ENCODE peak calls at places on chromosomes 1 and 21, in five cellular contexts. G, L, U, Y and A are unnamed samples. For H3K36me3, the result is how much of the 10 kb centered on the place peaks cover.

GRCh38 chr1:114338491-114338890 is 172.5 kb downstream of the TRIM33 start:
- DNase-seq in G (no peak), L (no peak), U (no peak), Y (no peak), A (no peak)

GRCh38 chr1:6998267-6998666 is 213.0 kb downstream of the CAMTA1 start:
- DNase-seq in G (no peak), L (peak), U (no peak), Y (no peak), A (no peak)

GRCh38 chr1:211548321-211549091 is 30.5 kb downstream of the SLC30A1 start:
- DNase-seq in G (no peak), L (no peak), U (no peak), Y (no peak), A (no peak)

GRCh38 chr1:156623946-156624813 is 5.0 kb downstream of the HAPLN2 start:
- DNase-seq in G (peak), L (no peak), U (peak), Y (peak), A (no peak)

GRCh38 chr1:117673405-117673804 is 67.6 kb downstream of the TENT5C start:
- DNase-seq in G (no peak), L (no peak), U (no peak), Y (no peak), A (no peak)

GRCh38 chr1:217369271-217369981 is 261.5 kb downstream of the GPATCH2 start:
- DNase-seq in G (no peak), L (no peak), U (no peak), Y (no peak), A (no peak)

GRCh38 chr1:226355679-226356583 is 47.0 kb upstream of the LIN9 start:
- DNase-seq in G (peak), L (no peak), U (no peak), Y (no peak), A (peak)

GRCh38 chr1:205923663-205924435 is 19.4 kb downstream of the SLC26A9 start:
- DNase-seq in G (no peak), L (no peak), U (no peak), Y (no peak), A (peak)

GRCh38 chr1:51690285-51690961 is 73.5 kb downstream of the OSBPL9 start:
- DNase-seq in G (no peak), L (no peak), U (no peak), Y (no peak), A (no peak)

GRCh38 chr1:183363967-183364366 is 54.2 kb downstream of the NMNAT2 start:
- DNase-seq in G (no peak), L (no peak), U (no peak), Y (no peak), A (no peak)

GRCh38 chr1:227325195-227325594 is 6.9 kb upstream of the CDC42BPA start:
- DNase-seq in G (no peak), L (no peak), U (no peak), Y (no peak), A (no peak)

GRCh38 chr1:39110882-39111281 is 84.7 kb downstream of the NDUFS5 start:
- DNase-seq in G (no peak), L (no peak), U (no peak), Y (no peak), A (no peak)

GRCh38 chr1:218570456-218570855 is 225.3 kb downstream of the TGFB2 start:
- DNase-seq in G (no peak), L (no peak), U (no peak), Y (no peak), A (no peak)

GRCh38 chr1:58440696-58441095 is 105.8 kb downstream of the OMA1 start:
- DNase-seq in G (no peak), L (no peak), U (no peak), Y (no peak), A (no peak)

GRCh38 chr1:202836616-202837403 is 26.1 kb downstream of the PCAT6 start:
- DNase-seq in G (no peak), L (no peak), U (no peak), Y (no peak), A (no peak)

GRCh38 chr1:185996211-185996610 is 262.0 kb downstream of the HMCN1 start:
- DNase-seq in G (peak), L (peak), U (no peak), Y (no peak), A (no peak)

GRCh38 chr1:232108598-232108997 is 482.0 kb downstream of the DISC1 start:
- DNase-seq in G (no peak), L (no peak), U (no peak), Y (no peak), A (no peak)

GRCh38 chr1:162696286-162696862 is 64.1 kb downstream of the DDR2 start:
- DNase-seq in G (peak), L (peak), U (peak), Y (no peak), A (peak)

GRCh38 chr1:209434066-209434465 is 149.4 kb upstream of the CAMK1G start:
- DNase-seq in G (no peak), L (no peak), U (no peak), Y (no peak), A (no peak)

GRCh38 chr1:155044812-155045690 is 6.1 kb upstream of the ADAM15 start:
- DNase-seq in G (peak), L (peak), U (peak), Y (peak), A (peak)

GRCh38 chr1:53959664-53960250 is 13.6 kb downstream of the LRRC42 start:
- DNase-seq in G (no peak), L (no peak), U (no peak), Y (no peak), A (no peak)

GRCh38 chr21:38247738-38248509 is 8.9 kb upstream of the KCNJ15 start:
- DNase-seq in G (no peak), L (no peak), U (no peak), Y (no peak), A (no peak)

GRCh38 chr1:216600730-216601426 is 122.4 kb downstream of the ESRRG start:
- DNase-seq in G (peak), L (peak), U (peak), Y (peak), A (peak)

GRCh38 chr1:148315081-148315811 is 163.2 kb upstream of the NBPF11 start:
- DNase-seq in G (no peak), L (no peak), U (no peak), Y (no peak), A (no peak)

GRCh38 chr21:44791993-44792392 is 9.6 kb downstream of the UBE2G2 start:
- DNase-seq in G (no peak), L (no peak), U (no peak), Y (no peak), A (no peak)

GRCh38 chr21:44794031-44794374 is 7.6 kb downstream of the UBE2G2 start:
- DNase-seq in G (no peak), L (no peak), U (no peak), Y (no peak), A (no peak)

GRCh38 chr21:44793269-44794030 is 8.2 kb downstream of the UBE2G2 start:
- DNase-seq in G (peak), L (peak), U (peak), Y (no peak), A (peak)

GRCh38 chr21:44791246-44791645 is 10.4 kb downstream of the UBE2G2 start:
- DNase-seq in G (no peak), L (no peak), U (no peak), Y (no peak), A (no peak)

GRCh38 chr21:44792653-44793052 is 9.0 kb downstream of the UBE2G2 start:
- DNase-seq in G (no peak), L (no peak), U (no peak), Y (no peak), A (no peak)
- H3K36me3 ChIP-seq in G (under half), L (under half), U (half or more), Y (under half), A (under half)

GRCh38 chr1:204321665-204322064 is 38.1 kb downstream of the PLEKHA6 start:
- DNase-seq in G (no peak), L (no peak), U (no peak), Y (no peak), A (no peak)
- H3K27ac ChIP-seq in G (no peak), L (no peak), U (no peak), Y (no peak), A (no peak)

GRCh38 chr21:31729622-31730343 is 2.1 kb downstream of the SCAF4 start:
- DNase-seq in G (no peak), L (no peak), U (no peak), Y (no peak), A (no peak)
- H3K4me3 ChIP-seq in G (peak), L (no peak), U (no peak), Y (peak), A (peak)

DNA sequence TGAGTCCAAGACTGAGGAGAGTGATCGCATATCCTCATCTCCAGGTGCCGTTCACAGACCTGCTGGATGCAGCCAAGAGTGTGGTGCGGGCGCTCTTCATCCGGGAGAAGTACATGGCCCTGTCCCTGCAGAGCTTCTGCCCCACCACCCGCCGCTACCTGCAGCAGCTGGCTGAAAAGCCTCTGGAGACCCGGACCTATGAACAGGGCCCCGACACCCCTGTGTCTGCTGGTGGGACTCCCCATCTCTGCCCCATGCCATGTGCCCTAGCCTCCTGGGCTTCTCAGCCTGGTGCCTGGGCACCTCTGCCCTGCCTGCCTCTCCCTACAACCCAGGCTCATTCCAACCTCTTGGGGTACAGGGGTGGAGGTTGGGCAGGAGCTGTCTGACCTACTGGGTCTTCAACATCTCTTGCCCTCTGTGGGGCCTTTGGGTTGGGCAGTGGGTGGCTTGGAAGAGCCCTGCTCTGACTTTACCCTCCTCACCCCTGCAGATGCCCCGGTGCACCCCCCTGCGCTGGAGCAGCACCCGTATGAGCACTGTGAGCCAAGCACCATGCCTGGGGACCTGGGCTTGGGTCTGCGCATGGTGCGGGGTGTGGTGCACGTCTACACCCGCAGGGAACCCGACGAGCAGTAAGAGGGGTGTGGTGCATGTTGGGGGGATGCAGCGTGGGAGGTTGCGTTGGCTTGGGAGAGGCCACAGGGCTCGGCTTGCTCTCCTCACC is 7.2 kb downstream of the AMPD2 start:
- DNase-seq in G (no peak), L (no peak), U (no peak), Y (no peak), A (no peak)
- H3K36me3 ChIP-seq in G (under half), L (under half), U (half or more), Y (under half), A (under half)

DNA sequence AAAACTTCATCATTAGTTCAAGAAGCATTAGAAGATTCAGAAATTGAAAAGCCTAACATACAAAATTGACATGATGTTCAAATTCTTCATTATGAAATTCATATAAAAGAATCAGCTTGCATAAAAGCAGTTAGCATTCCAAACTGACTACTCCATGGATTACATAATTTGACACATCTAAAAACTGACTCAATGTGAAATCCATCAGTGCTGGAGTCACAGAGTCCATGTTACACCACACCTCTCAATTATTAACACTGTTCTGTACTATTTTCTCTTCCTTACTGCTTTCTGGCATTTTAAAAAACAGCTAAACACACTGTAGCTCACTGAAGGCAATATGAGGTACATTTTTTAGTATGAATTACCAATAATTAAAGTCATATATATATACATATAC is 28.0 kb downstream of the ARHGAP29 start:
- DNase-seq in G (no peak), L (no peak), U (no peak), Y (no peak), A (no peak)
- H3K27ac ChIP-seq in G (no peak), L (no peak), U (no peak), Y (no peak), A (no peak)

DNA sequence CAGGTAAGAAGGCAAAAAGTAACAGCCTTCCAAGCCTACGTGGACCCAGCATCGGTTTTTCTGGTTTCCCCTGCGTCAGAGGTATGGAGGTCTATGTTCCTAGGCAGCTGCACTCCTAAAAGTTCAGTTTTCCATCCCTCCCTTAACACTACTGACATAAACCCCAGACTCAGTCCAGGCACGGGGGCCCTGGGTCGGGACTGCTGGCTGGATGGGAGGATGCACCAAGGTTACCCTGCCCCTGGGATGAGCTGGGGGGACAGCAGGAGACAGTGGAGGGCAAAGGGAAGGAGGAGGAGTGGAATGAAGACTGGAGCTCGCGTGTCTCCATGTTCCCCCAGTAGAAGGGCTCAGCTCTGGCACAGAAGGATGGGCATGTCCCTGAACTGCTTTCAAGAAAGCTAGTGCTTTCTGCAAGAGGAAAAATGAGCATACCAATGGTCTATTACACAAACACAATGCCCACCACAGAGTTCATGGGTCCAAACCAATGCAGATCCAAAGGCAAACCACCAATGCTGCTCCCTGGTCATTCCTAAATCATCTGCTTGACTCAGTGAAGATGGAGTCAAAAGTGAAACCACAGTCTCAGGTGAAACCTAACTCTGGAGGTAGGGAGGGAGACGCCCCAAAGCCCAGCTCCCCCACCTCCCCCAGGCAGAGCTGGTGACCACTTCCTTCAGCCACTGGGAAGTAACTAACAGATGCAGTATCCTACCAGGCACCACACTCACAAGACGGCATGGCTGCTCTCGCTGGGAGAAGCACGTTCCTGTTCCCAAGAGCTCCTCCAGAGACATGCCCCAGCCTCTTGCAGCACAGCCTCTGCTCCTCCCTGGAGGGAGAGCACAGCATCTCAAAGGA is 54.9 kb downstream of the CD46 start:
- DNase-seq in G (no peak), L (no peak), U (no peak), Y (no peak), A (no peak)
- H3K4me3 ChIP-seq in G (peak), L (no peak), U (no peak), Y (no peak), A (no peak)

GRCh38 chr21:44090332-44090731 is 16.9 kb upstream of the PWP2 start:
- DNase-seq in G (no peak), L (no peak), U (no peak), Y (peak), A (no peak)
- H3K36me3 ChIP-seq in G (under half), L (under half), U (half or more), Y (half or more), A (under half)

GRCh38 chr1:93257889-93258288 is 77.4 kb downstream of the CCDC18 start:
- DNase-seq in G (no peak), L (no peak), U (no peak), Y (no peak), A (no peak)

GRCh38 chr1:93262645-93263044 is 82.1 kb downstream of the CCDC18 start:
- DNase-seq in G (no peak), L (no peak), U (no peak), Y (no peak), A (no peak)
- H3K27ac ChIP-seq in G (no peak), L (no peak), U (no peak), Y (no peak), A (no peak)

DNA sequence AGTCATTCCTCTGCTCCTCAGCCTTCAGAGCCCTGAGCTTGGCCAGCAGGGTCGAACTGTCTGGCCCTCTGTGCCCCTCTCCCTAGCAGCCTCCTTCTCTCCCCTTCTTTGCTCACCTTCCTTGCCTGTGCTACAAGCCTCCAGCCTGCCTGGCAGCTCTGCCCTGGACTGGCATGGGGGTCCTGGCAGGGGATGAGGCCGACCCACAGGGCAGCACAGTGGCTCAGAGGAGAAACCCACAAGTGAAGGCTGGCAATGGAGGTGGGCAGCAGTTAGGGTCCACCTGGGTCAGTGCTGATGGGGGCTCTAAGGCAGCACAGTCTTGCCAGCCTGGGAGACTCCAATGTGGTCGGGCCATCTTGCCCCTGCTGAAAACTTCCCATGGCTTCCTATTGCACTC is 274.2 kb downstream of the GRIK3 start:
- DNase-seq in G (no peak), L (no peak), U (no peak), Y (no peak), A (no peak)
- H3K4me3 ChIP-seq in G (no peak), L (no peak), U (no peak), Y (no peak), A (no peak)